ENCODE peak calls at places on chromosomes 6 and 20, in four cellular contexts. C is ovary, T is adrenal gland, X is heart right ventricle. N is an unnamed sample.
A peak's percentile ranks its signal among the peaks of the same experiment; 100 is the strongest.

GRCh38 chr20:22063753-22064152 is 358.3 kb downstream of the PAX1 start:
- DNase-seq in T (no peak), C (no peak), X (no peak), N (no peak)

GRCh38 chr20:16624106-16624505 is 50.9 kb upstream of the KIF16B start:
- DNase-seq in T (no peak), C (no peak), X (no peak), N (no peak)

GRCh38 chr20:44579313-44580090 is 2.9 kb upstream of the PKIG start:
- DNase-seq in C (no peak), X (no peak), T (no peak), N (no peak)

GRCh38 chr6:168216139-168216538 is 103.4 kb downstream of the DACT2 start:
- DNase-seq in X (no peak), T (no peak), C (no peak), N (no peak)

GRCh38 chr6:14211596-14211961 is 94.0 kb downstream of the CD83 start:
- DNase-seq in T (peak; percentile 78), X (peak; percentile 71), C (peak; percentile 64), N (peak; percentile 6)

GRCh38 chr6:19921821-19922220 is 84.7 kb downstream of the ID4 start:
- DNase-seq in T (no peak), X (no peak), C (no peak), N (no peak)

GRCh38 chr6:6798430-6798829 is 209.9 kb downstream of the LY86 start:
- DNase-seq in C (no peak), X (no peak), T (no peak), N (no peak)

GRCh38 chr20:46357030-46357514 is 48.8 kb upstream of the CDH22 start:
- DNase-seq in X (no peak), T (peak; percentile 88), C (peak; percentile 58), N (no peak)

GRCh38 chr6:2028457-2029038 is 216.9 kb downstream of the GMDS start:
- DNase-seq in C (no peak), T (no peak), X (no peak), N (no peak)

GRCh38 chr6:136927313-136927712 is 5.2 kb downstream of the SLC35D3 start:
- DNase-seq in X (no peak), T (no peak), C (no peak), N (no peak)

GRCh38 chr6:4210619-4211419 is 75.4 kb upstream of the ECI2 start:
- DNase-seq in T (peak; percentile 71), X (peak; percentile 45), C (peak; percentile 35), N (peak; percentile 27)

GRCh38 chr6:158768396-158768795 is 50.8 kb downstream of the EZR start:
- DNase-seq in X (no peak), T (no peak), C (no peak), N (no peak)

GRCh38 chr6:45388328-45388727 is 10.6 kb upstream of the SUPT3H start:
- DNase-seq in X (no peak), C (no peak), T (no peak), N (no peak)

GRCh38 chr20:24960302-24960801 is 11.3 kb downstream of the CST7 start:
- DNase-seq in T (no peak), C (no peak), X (no peak), N (no peak)

GRCh38 chr20:61719691-61720347 is 345.9 kb downstream of the TAF4 start:
- DNase-seq in X (no peak), C (no peak), T (no peak), N (peak; percentile 66)

DNA sequence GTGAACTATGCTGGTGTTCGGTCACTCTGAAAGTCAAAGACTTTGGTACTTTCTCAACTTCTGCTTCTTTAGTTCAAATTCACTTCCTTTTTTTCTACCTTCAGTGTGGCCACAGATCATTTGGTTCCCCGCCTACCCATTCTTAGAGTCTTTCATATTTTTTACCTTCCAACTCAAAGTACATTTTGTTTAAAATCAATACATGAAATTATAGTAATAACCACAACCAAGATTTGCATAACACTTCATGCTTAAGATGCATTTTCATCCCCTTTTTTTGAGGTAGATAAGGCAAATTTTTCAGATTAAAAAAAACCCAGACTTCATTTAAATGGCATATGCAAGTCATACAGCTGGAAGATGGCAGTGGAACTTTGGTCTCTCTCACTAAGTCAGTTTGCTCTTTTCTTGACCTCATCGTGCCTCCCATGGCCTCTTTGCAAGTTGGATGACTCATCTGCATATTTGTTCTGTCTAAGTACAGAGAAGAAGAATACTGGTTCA is 11.9 kb upstream of the CNR1 start:
- DNase-seq in X (no peak), T (peak; percentile 21), C (no peak), N (no peak)
- H3K27ac ChIP-seq in X (no peak overlapping the region), T (no peak overlapping the region), C (no peak overlapping the region), N (no peak overlapping the region)

GRCh38 chr6:108168980-108169800 is 3.4 kb downstream of the NR2E1 start:
- DNase-seq in C (no peak), X (no peak), T (no peak), N (no peak)
- H3K27me3 ChIP-seq in C (peaks cover 3% of the 10 kb centered on the region), X (peaks cover 100% of the 10 kb centered on the region), T (peaks cover 95% of the 10 kb centered on the region), N (peaks cover 75% of the 10 kb centered on the region)

GRCh38 chr6:35206346-35206745 is 7.4 kb upstream of the SCUBE3 start:
- DNase-seq in T (no peak), C (no peak), X (no peak), N (no peak)

GRCh38 chr6:35199866-35200265 is 13.9 kb upstream of the SCUBE3 start:
- DNase-seq in X (no peak), C (no peak), T (no peak), N (no peak)

GRCh38 chr6:35203152-35203670 is 10.5 kb upstream of the SCUBE3 start:
- DNase-seq in X (no peak), T (no peak), C (no peak), N (no peak)

GRCh38 chr6:35203680-35204079 is 10.1 kb upstream of the SCUBE3 start:
- DNase-seq in C (no peak), T (no peak), X (no peak), N (no peak)

GRCh38 chr6:35202066-35202546 is 11.7 kb upstream of the SCUBE3 start:
- DNase-seq in C (no peak), T (no peak), X (peak; percentile 29), N (no peak)
- H3K27ac ChIP-seq in C (no peak overlapping the region), T (no peak overlapping the region), X (peak overlapping the region; percentile 25), N (no peak overlapping the region)

GRCh38 chr6:107601406-107601805 is 111.5 kb downstream of the SOBP start:
- DNase-seq in C (no peak), X (no peak), T (no peak), N (no peak)
- H3K27me3 ChIP-seq in C (no peaks in the 10 kb centered on the region), X (no peaks in the 10 kb centered on the region), T (no peaks in the 10 kb centered on the region), N (no peaks in the 10 kb centered on the region)

DNA sequence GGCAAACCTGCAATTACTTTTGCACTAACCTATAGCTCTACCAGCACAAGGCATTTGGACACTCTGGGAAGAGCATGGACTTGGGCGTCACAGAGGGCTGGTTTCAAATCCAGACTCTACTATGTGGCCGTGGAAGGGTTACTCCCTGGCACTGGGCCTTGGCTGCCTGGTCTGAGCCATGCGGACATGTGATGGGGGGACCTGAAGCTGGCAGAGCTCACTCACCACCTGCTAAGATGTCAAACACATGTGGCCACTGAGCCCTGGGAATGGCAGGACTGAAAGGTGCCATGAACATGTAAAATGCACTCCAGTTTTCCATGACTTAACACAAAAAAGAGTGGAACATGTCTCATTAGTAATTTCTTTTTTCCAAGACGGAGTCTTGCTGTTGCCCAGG is 23.7 kb downstream of the VSTM2L start:
- DNase-seq in X (no peak), T (no peak), C (no peak), N (no peak)
- H3K27ac ChIP-seq in X (no peak overlapping the region), T (no peak overlapping the region), C (no peak overlapping the region), N (no peak overlapping the region)

GRCh38 chr6:99608886-99609482 is 2.4 kb downstream of the PRDM13 start:
- DNase-seq in T (no peak), C (no peak), X (no peak), N (no peak)
- H3K27me3 ChIP-seq in T (peaks cover 91% of the 10 kb centered on the region), C (peaks cover 2% of the 10 kb centered on the region), X (peaks cover 100% of the 10 kb centered on the region), N (peaks cover 54% of the 10 kb centered on the region)

GRCh38 chr6:143807103-143807425 is 36.1 kb upstream of the LTV1 start:
- DNase-seq in C (no peak), T (no peak), X (no peak), N (no peak)

GRCh38 chr6:143805832-143806281 is 37.3 kb upstream of the LTV1 start:
- DNase-seq in X (no peak), C (no peak), T (no peak), N (no peak)

GRCh38 chr6:143806282-143807102 is 36.6 kb upstream of the LTV1 start:
- DNase-seq in C (no peak), T (no peak), X (peak; percentile 18), N (no peak)

GRCh38 chr6:143810745-143811144 is 32.4 kb upstream of the LTV1 start:
- DNase-seq in T (no peak), C (no peak), X (no peak), N (no peak)

DNA sequence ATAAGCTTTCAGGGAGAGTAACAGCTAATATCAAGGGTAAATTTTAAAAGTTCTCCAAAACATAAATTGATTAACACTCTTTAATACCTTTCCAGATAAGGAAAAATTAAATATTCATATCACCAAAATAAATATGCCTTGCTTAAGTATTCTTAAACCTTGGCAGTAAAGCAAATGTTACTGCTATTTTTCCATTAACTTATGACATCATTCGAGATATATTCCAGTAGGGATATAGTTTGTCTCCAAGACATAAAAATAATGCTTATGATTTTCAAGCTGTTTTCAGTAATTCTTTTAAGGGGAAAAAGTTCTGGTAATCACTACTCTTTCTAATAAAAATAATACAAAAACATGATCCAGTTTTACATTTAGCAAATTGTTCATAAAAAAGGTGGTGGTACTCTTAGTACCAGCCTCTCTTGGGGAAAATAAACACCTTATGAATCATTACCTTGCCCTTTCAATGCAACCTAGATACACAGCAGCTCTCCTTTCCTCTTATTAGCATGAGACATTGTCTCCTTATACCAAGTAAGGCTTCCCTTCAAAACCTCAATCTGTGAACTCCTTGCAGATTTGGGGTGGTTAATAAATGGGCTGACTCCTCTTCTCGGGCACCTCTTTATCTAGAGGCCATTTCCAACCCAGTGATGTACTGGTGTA is 31.5 kb upstream of the LTV1 start:
- DNase-seq in T (no peak), X (no peak), C (no peak), N (no peak)
- H3K27ac ChIP-seq in T (no peak overlapping the region), X (no peak overlapping the region), C (no peak overlapping the region), N (no peak overlapping the region)

GRCh38 chr6:32851025-32851424 is 2.5 kb downstream of the TAP1 start:
- DNase-seq in T (no peak), C (no peak), X (no peak), N (no peak)

GRCh38 chr6:32847004-32847403 is 3.2 kb upstream of the PSMB8 start:
- DNase-seq in C (no peak), T (no peak), X (no peak), N (no peak)

GRCh38 chr6:32847795-32848194 is 3.9 kb upstream of the PSMB8 start:
- DNase-seq in T (no peak), C (no peak), X (no peak), N (no peak)

GRCh38 chr6:32852018-32852843 is 1.3 kb downstream of the TAP1 start:
- DNase-seq in X (peak; percentile 52), T (peak; percentile 61), C (peak; percentile 40), N (peak; percentile 23)

DNA sequence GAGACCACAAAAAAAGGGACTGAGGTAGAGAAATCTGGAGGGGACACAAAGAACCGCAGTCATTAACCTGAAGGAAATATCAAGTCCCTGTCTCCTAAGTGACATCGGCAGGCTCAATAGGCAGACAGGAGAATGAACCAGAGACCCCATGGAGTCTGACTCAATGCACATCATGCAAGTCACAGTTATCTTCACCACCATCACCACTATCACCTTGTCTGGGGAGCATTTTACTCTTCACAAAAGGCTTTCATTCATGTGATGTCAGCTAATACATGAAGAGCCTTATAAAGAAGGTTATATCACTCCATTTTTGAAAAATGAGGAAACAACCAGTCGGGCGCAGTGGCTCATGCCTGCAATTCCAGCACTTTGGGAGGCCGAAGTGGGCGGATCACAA is 4.4 kb downstream of the TAP1 start:
- DNase-seq in T (no peak), X (no peak), C (no peak), N (no peak)
- H3K27me3 ChIP-seq in T (no peaks in the 10 kb centered on the region), X (no peaks in the 10 kb centered on the region), C (no peaks in the 10 kb centered on the region), N (no peaks in the 10 kb centered on the region)